ENCODE peak calls at places on chromosomes 1 and 21, in five cellular contexts. P is D341Med, V is GDM1, X is Panc1, U is brain microvascular endothelial cell. G is an unnamed sample.
A peak's percentile ranks its signal among the peaks of the same experiment; 100 is the strongest.

GRCh38 chr1:3009021-3009420 is 12.2 kb upstream of the ACTRT2 start:
- DNase-seq in P (no peak), V (no peak), X (no peak), U (no peak), G (no peak)

GRCh38 chr21:46098303-46099141 is 610 bp downstream of the COL6A2 start:
- DNase-seq in P (peak; percentile 63), V (no peak), X (no peak), U (no peak), G (no peak)

GRCh38 chr1:11502516-11502915 is 23.6 kb downstream of the DISP3 start:
- DNase-seq in P (no peak), V (no peak), X (no peak), U (no peak), G (no peak)

GRCh38 chr1:65992160-65993046 is 199.7 kb downstream of the PDE4B start:
- DNase-seq in P (no peak), V (no peak), X (no peak), U (no peak), G (peak; percentile 11)

GRCh38 chr1:110148961-110149360 is 1.3 kb upstream of the SLC6A17 start:
- DNase-seq in P (no peak), V (no peak), X (no peak), U (no peak), G (no peak)

GRCh38 chr1:6757719-6758435 is 27.4 kb upstream of the CAMTA1 start:
- DNase-seq in P (no peak), V (no peak), X (no peak), U (no peak), G (no peak)

GRCh38 chr1:5901841-5902240 is 90.4 kb downstream of the NPHP4 start:
- DNase-seq in P (no peak), V (no peak), X (no peak), U (no peak), G (no peak)

GRCh38 chr1:201543871-201544521 is 5.1 kb downstream of the NAV1 start:
- DNase-seq in P (no peak), V (no peak), X (no peak), U (no peak), G (no peak)

GRCh38 chr1:243316366-243316989 is 60.6 kb downstream of the SDCCAG8 start:
- DNase-seq in P (no peak), V (no peak), X (no peak), U (no peak), G (peak; percentile 7)

GRCh38 chr1:156420209-156421061 is 51.4 kb downstream of the RHBG start:
- DNase-seq in P (peak; percentile 63), V (no peak), X (no peak), U (no peak), G (no peak)

G was measured in SJCRH30.